ENCODE peak calls at places on chromosomes 11 and 22, in ten cellular contexts. R is GM18507; H is HuH-7; D is stimulated activated CD4-positive, alpha-beta T cell treated with anti-CD3 and anti-CD28 coated beads, Interleukin-4, amount 100 ng/mL, for 48 hours; Y is retina; K is H7; B is amniotic stem cell; N is activated naive CD4-positive, alpha-beta T cell treated with anti-CD3 and anti-CD28 coated beads, Interleukin-2, amount 50 U/mL, for 16 hours; Z is mucosa of gallbladder; V is HFFc6. M is an unnamed sample.

GRCh38 chr22:49538006-49538405 is 289.7 kb downstream of the BRD1 start:
- DNase-seq in R (no peak), H (no peak), D (no peak), Y (no peak), K (no peak), B (no peak), N (no peak), Z (no peak), V (no peak), M (no peak)

GRCh38 chr11:72655896-72656464 is 18.2 kb downstream of the PDE2A start:
- DNase-seq in R (no peak), H (no peak), D (no peak), Y (no peak), K (no peak), B (no peak), N (no peak), Z (no peak), V (no peak), M (no peak)

GRCh38 chr22:46465348-46465725 is 72.1 kb downstream of the CELSR1 start:
- DNase-seq in R (no peak), H (no peak), D (no peak), Y (no peak), K (peak; percentile 49), B (no peak), N (no peak), Z (no peak), V (no peak), M (no peak)

GRCh38 chr11:70675697-70676374 is 277.5 kb downstream of the CTTN start:
- DNase-seq in R (no peak), H (no peak), D (no peak), Y (no peak), K (no peak), B (no peak), N (no peak), Z (no peak), V (no peak), M (no peak)

GRCh38 chr11:69292221-69292648 is 1.7 kb upstream of the MYEOV start:
- DNase-seq in R (no peak), H (peak; percentile 90), D (peak; percentile 54), Y (no peak), K (peak; percentile 89), B (no peak), N (peak; percentile 57), Z (no peak), V (no peak), M (peak; percentile 30)

GRCh38 chr11:13681470-13681869 is 13.0 kb downstream of the FAR1 start:
- DNase-seq in R (no peak), H (no peak), D (no peak), Y (no peak), K (no peak), B (no peak), N (no peak), Z (no peak), V (no peak), M (no peak)

GRCh38 chr11:78961186-78961782 is 386.6 kb upstream of the NARS2 start:
- DNase-seq in R (no peak), H (peak; percentile 14), D (no peak), Y (no peak), K (peak; percentile 85), B (no peak), N (no peak), Z (no peak), V (peak; percentile 19), M (peak; percentile 22)

GRCh38 chr11:37506516-37506915 is 908.5 kb upstream of the RAG2 start:
- DNase-seq in R (no peak), H (no peak), D (no peak), Y (no peak), K (no peak), B (no peak), N (no peak), Z (no peak), V (no peak), M (no peak)

GRCh38 chr22:47337161-47337621 is 574.7 kb downstream of the TBC1D22A start:
- DNase-seq in R (no peak), H (no peak), D (no peak), Y (no peak), K (no peak), B (peak; percentile 4), N (no peak), Z (peak; percentile 78), V (peak; percentile 79), M (peak; percentile 73)

GRCh38 chr11:5703741-5704536 is 14.3 kb downstream of the TRIM22 start:
- DNase-seq in R (no peak), H (no peak), D (no peak), Y (no peak), K (no peak), B (no peak), N (no peak), Z (no peak), V (no peak), M (no peak)

GRCh38 chr11:48034926-48035876 is 54.8 kb downstream of the PTPRJ start:
- DNase-seq in R (no peak), H (no peak), D (no peak), Y (no peak), K (no peak), B (no peak), N (no peak), Z (no peak), V (no peak), M (peak; percentile 15)

GRCh38 chr22:49594078-49594477 is 233.6 kb downstream of the BRD1 start:
- DNase-seq in R (no peak), H (no peak), D (no peak), Y (no peak), K (no peak), B (no peak), N (no peak), Z (no peak), V (no peak), M (no peak)

GRCh38 chr11:9651899-9652748 is 11.8 kb upstream of the SWAP70 start:
- DNase-seq in R (no peak), H (no peak), D (no peak), Y (no peak), K (no peak), B (no peak), N (no peak), Z (no peak), V (no peak), M (no peak)

GRCh38 chr11:69913591-69914285 is 94.5 kb upstream of the FGF3 start:
- DNase-seq in R (no peak), H (no peak), D (no peak), Y (no peak), K (peak; percentile 37), B (no peak), N (peak; percentile 4), Z (no peak), V (no peak), M (no peak)

GRCh38 chr22:46085831-46086576 is 64.3 kb upstream of the PPARA start:
- DNase-seq in R (no peak), H (no peak), D (no peak), Y (no peak), K (no peak), B (no peak), N (no peak), Z (peak; percentile 66), V (no peak), M (peak; percentile 85)

GRCh38 chr11:18093946-18094345 is 11.9 kb downstream of the SAAL1 start:
- DNase-seq in R (no peak), H (no peak), D (no peak), Y (no peak), K (no peak), B (no peak), N (no peak), Z (no peak), V (no peak), M (no peak)

GRCh38 chr11:27902981-27903624 is 202.8 kb upstream of the BDNF start:
- DNase-seq in R (no peak), H (no peak), D (no peak), Y (no peak), K (no peak), B (peak; percentile 2), N (no peak), Z (no peak), V (peak; percentile 90), M (no peak)

GRCh38 chr22:43110444-43110926 is at the start of gene BIK:
- DNase-seq in R (no peak), H (peak; percentile 72), D (peak; percentile 18), Y (no peak), K (peak; percentile 93), B (no peak), N (peak; percentile 40), Z (peak; percentile 53), V (no peak), M (peak; percentile 67)

GRCh38 chr11:110711776-110712642 is at the start of gene ARHGAP20:
- DNase-seq in R (peak; percentile 38), H (peak; percentile 61), D (no peak), Y (peak; percentile 83), K (peak; percentile 94), B (no peak), N (peak; percentile 48), Z (peak; percentile 67), V (peak; percentile 34), M (peak; percentile 74)

GRCh38 chr22:18044548-18045271 is 20.3 kb upstream of the MICAL3 start:
- DNase-seq in R (no peak), H (no peak), D (no peak), Y (no peak), K (no peak), B (no peak), N (no peak), Z (no peak), V (no peak), M (peak; percentile 89)